ENCODE peak calls at places on chromosomes 11 and 22, in ten cellular contexts. M is GM23338, J is spleen, S is HCT116, B is breast epithelium, V is HL-60, O is GM12878, R is stomach, N is H1, A is transverse colon. H is an unnamed sample.
A peak's percentile ranks its signal among the peaks of the same experiment; 100 is the strongest.

GRCh38 chr11:46906596-46906995 is 11.8 kb downstream of the LRP4 start:
- DNase-seq in M (peak; percentile 80), J (peak; percentile 78), S (no peak), B (no peak), V (no peak), O (no peak), R (peak; percentile 34), N (peak; percentile 41), A (no peak), H (no peak)

GRCh38 chr22:28714043-28714442 is 27.6 kb downstream of the CHEK2 start:
- DNase-seq in M (no peak), J (no peak), S (no peak), B (no peak), V (no peak), O (no peak), R (no peak), N (no peak), A (no peak), H (no peak)

GRCh38 chr22:32076726-32077550 is 33.9 kb downstream of the SLC5A1 start:
- DNase-seq in M (no peak), J (no peak), S (no peak), B (no peak), V (no peak), O (no peak), R (no peak), N (no peak), A (no peak), H (no peak)

GRCh38 chr22:47965066-47965465 is 1202.6 kb downstream of the TBC1D22A start:
- DNase-seq in M (no peak), J (no peak), S (no peak), B (no peak), V (no peak), O (no peak), R (no peak), N (no peak), A (no peak), H (no peak)

GRCh38 chr22:46053563-46054090 is 76.7 kb upstream of the WNT7B start:
- DNase-seq in M (no peak), J (peak; percentile 94), S (no peak), B (peak; percentile 76), V (no peak), O (no peak), R (peak; percentile 84), N (no peak), A (peak; percentile 84), H (no peak)

GRCh38 chr22:44107341-44107740 is 73.4 kb upstream of the PARVG start:
- DNase-seq in M (peak; percentile 82), J (no peak), S (no peak), B (no peak), V (no peak), O (no peak), R (no peak), N (peak; percentile 46), A (no peak), H (no peak)

GRCh38 chr11:2665747-2666710 is 33.8 kb downstream of the KCNQ1OT1 start:
- DNase-seq in M (no peak), J (peak; percentile 42), S (no peak), B (peak; percentile 38), V (no peak), O (no peak), R (peak; percentile 21), N (no peak), A (no peak), H (no peak)

GRCh38 chr11:64996710-64997380 is at the start of gene BATF2:
- DNase-seq in M (peak; percentile 94), J (peak; percentile 91), S (peak; percentile 50), B (peak; percentile 57), V (peak; percentile 52), O (no peak), R (peak; percentile 89), N (peak; percentile 49), A (peak; percentile 90), H (no peak)

GRCh38 chr22:48336339-48337060 is 1491.2 kb downstream of the BRD1 start:
- DNase-seq in M (no peak), J (no peak), S (no peak), B (peak; percentile 20), V (no peak), O (no peak), R (no peak), N (no peak), A (no peak), H (no peak)

GRCh38 chr11:107708787-107709186 is 3.1 kb downstream of the SLN start:
- DNase-seq in M (no peak), J (no peak), S (no peak), B (no peak), V (no peak), O (no peak), R (no peak), N (no peak), A (no peak), H (no peak)

GRCh38 chr11:126703661-126704060 is 296.9 kb downstream of the KIRREL3 start:
- DNase-seq in M (no peak), J (no peak), S (no peak), B (no peak), V (no peak), O (no peak), R (no peak), N (no peak), A (no peak), H (no peak)

DNA sequence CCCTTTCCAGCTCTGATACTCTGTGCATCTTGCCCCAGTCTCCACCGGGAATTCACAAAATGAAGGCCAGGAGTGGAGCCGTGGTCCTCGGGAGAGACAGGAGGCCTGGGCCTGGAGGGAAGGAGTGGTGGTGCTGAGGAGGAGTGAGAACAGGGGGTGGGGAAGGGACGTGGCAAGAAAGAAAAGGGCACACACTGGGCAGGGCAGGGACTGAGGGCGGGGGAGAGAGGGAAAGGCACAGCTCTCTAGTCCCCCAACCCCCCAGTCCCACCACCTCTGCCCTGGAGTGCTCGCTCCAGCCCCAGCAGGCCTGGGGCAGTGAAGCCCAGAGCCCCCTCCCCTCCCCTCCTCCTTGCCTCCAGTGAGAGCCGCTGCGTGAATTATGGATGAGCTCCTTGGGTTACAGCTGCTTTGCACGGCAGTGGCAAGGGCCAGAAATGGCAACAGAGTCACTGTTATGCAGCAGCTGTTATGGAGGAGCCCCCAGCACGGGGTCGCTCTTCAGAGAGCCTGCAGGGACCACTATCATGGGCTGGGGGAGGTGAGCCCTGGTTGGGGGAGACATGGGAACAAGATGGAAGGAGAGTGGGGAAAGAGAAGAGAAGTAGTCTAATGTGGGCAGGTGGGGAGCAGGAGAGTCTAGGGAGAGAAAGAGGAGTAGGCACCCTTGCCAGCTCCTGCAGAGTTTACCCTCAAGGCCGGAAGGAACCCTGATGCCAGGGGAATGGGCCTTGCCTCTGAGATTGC is 3.4 kb downstream of the RTN4RL2 start:
- DNase-seq in M (no peak), J (no peak), S (no peak), B (no peak), V (no peak), O (no peak), R (no peak), N (no peak), A (no peak), H (no peak)
- H3K27ac ChIP-seq in M (no peak overlapping the region), J (no peak overlapping the region), S (no peak overlapping the region), B (no peak overlapping the region), V (no peak overlapping the region), O (no peak overlapping the region), R (no peak overlapping the region), N (no peak overlapping the region), A (no peak overlapping the region), H (no peak overlapping the region)

GRCh38 chr11:909406-909805 is 1.2 kb downstream of the CHID1 start:
- DNase-seq in M (no peak), J (no peak), S (no peak), B (no peak), V (no peak), O (no peak), R (no peak), N (no peak), A (no peak), H (no peak)

GRCh38 chr11:910044-910588 is 494 bp downstream of the CHID1 start:
- DNase-seq in M (no peak), J (no peak), S (no peak), B (no peak), V (no peak), O (no peak), R (no peak), N (no peak), A (no peak), H (no peak)

GRCh38 chr11:911890-912219 is 1.2 kb upstream of the CHID1 start:
- DNase-seq in M (no peak), J (no peak), S (no peak), B (no peak), V (no peak), O (no peak), R (no peak), N (no peak), A (no peak), H (no peak)

GRCh38 chr11:911031-911889 is 650 bp upstream of the CHID1 start:
- DNase-seq in M (peak; percentile 72), J (peak; percentile 76), S (no peak), B (no peak), V (no peak), O (no peak), R (peak; percentile 42), N (no peak), A (peak; percentile 47), H (no peak)

GRCh38 chr11:910589-911030 is at the start of gene CHID1:
- DNase-seq in M (peak; percentile 94), J (peak; percentile 97), S (peak; percentile 51), B (peak; percentile 86), V (peak; percentile 72), O (no peak), R (peak; percentile 91), N (peak; percentile 44), A (peak; percentile 91), H (no peak)
- TF ChIP-seq POLR2AphosphoS5 in M (peak; percentile 75), J (peak; percentile 87), S (peak; percentile 86), B (no peak), V (peak; percentile 19), O (peak; percentile 45), R (peak; percentile 49), N (peak; percentile 12), A (peak; percentile 69), H (peak; percentile 82)

DNA sequence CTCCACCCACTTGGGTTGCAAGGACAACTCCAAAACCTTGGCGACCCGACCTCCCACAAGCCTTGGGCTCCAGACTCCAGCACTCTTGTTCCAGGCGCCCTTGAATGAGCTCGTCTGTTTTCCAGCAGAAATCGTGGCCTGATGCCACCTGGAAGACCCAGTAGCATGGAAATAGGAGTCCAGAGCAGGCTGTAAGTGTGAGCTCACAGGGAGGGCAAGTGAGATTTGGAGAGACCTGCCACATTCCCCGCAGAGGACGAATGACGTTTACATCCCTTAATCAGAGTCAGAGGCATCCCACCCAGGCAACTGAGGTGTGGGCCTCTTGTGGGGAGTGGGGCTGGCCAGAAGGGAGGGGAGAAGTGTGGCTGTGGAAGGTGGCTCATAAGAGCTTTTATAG is 71.9 kb downstream of the LDLRAD3 start:
- DNase-seq in M (no peak), J (no peak), S (no peak), B (no peak), V (no peak), O (no peak), R (no peak), N (no peak), A (no peak), H (no peak)
- H3K27ac ChIP-seq in M (no peak overlapping the region), J (no peak overlapping the region), S (no peak overlapping the region), B (peak overlapping the region; percentile 78), V (no peak overlapping the region), O (no peak overlapping the region), R (no peak overlapping the region), N (no peak overlapping the region), A (no peak overlapping the region), H (no peak overlapping the region)

DNA sequence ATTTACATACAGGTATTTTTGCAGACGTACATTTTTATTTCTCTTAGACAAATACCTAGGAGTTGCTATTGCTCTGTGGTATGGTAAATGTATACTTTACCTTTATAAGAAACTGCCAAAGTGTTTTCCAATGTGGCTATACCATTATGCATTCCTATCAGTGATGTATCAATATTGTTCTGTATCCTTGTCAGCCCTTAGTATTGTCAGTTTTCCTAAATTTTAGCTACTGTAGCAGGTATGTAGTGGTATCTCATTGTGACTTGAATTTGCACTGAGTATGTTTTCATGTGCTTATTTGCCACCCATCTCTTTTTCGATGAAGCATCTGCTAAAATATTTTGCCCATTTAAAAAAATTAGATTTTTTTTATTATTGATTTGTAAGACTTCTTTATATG is 37.0 kb downstream of the CLPB start:
- DNase-seq in M (no peak), J (no peak), S (no peak), B (no peak), V (no peak), O (no peak), R (no peak), N (no peak), A (no peak), H (no peak)
- TF ChIP-seq POLR2AphosphoS5 in M (no peak), J (no peak), S (no peak), B (no peak), V (no peak), O (no peak), R (no peak), N (no peak), A (no peak), H (no peak)

H was measured in SK-N-MC.